ENCODE peak calls at places on chromosomes 5 and 9, in nine cellular contexts. H is sigmoid colon, N is transverse colon, B is A549, M is H1, G is ovary, W is tibial nerve, F is suprapubic skin, A is GM12878. I is an unnamed sample.

GRCh38 chr5:79886940-79887339 is 104.1 kb downstream of the MTX3 start:
- DNase-seq in H (no peak), N (no peak), B (no peak), M (no peak), G (no peak), W (no peak), F (no peak), A (peak; percentile 7), I (no peak)

GRCh38 chr5:41925555-41925946 is 470 bp downstream of the FBXO4 start:
- DNase-seq in H (peak; percentile 70), N (no peak), B (peak; percentile 36), M (peak; percentile 47), G (no peak), W (no peak), F (peak; percentile 80), A (no peak), I (peak; percentile 27)

GRCh38 chr5:112146323-112146848 is 272.7 kb downstream of the EPB41L4A start:
- DNase-seq in H (peak; percentile 78), N (no peak), B (no peak), M (no peak), G (no peak), W (no peak), F (no peak), A (peak; percentile 74), I (no peak)

GRCh38 chr9:137048655-137049543 is 2.9 kb upstream of the NPDC1 start:
- DNase-seq in H (no peak), N (no peak), B (no peak), M (no peak), G (no peak), W (no peak), F (no peak), A (no peak), I (no peak)

GRCh38 chr5:134275822-134276221 is 49.9 kb upstream of the PPP2CA start:
- DNase-seq in H (no peak), N (no peak), B (no peak), M (no peak), G (no peak), W (no peak), F (no peak), A (peak; percentile 37), I (no peak)

GRCh38 chr5:997001-997474 is 11.6 kb upstream of the NKD2 start:
- DNase-seq in H (peak; percentile 73), N (peak; percentile 25), B (peak; percentile 46), M (no peak), G (peak; percentile 35), W (peak; percentile 3), F (peak; percentile 70), A (no peak), I (no peak)

GRCh38 chr9:132367613-132368305 is 13.0 kb upstream of the SETX start:
- DNase-seq in H (no peak), N (no peak), B (no peak), M (no peak), G (no peak), W (no peak), F (no peak), A (no peak), I (no peak)

GRCh38 chr9:91159664-91160121 is 202.0 kb downstream of the AUH start:
- DNase-seq in H (peak; percentile 82), N (peak; percentile 70), B (no peak), M (peak; percentile 49), G (peak; percentile 69), W (peak; percentile 52), F (no peak), A (no peak), I (peak; percentile 41)

GRCh38 chr9:136857606-136858412 is 5.7 kb downstream of the MAMDC4 start:
- DNase-seq in H (peak; percentile 62), N (peak; percentile 83), B (peak; percentile 9), M (peak; percentile 56), G (peak; percentile 39), W (no peak), F (no peak), A (no peak), I (peak; percentile 69)

GRCh38 chr5:81207009-81207408 is 26.1 kb upstream of the CKMT2 start:
- DNase-seq in H (no peak), N (no peak), B (peak; percentile 14), M (no peak), G (no peak), W (no peak), F (no peak), A (no peak), I (no peak)

GRCh38 chr9:123002754-123003153 is 30.7 kb upstream of the GPR21 start:
- DNase-seq in H (no peak), N (no peak), B (no peak), M (no peak), G (no peak), W (no peak), F (no peak), A (no peak), I (no peak)

GRCh38 chr9:125932012-125932411 is 184.8 kb downstream of the PBX3 start:
- DNase-seq in H (peak; percentile 79), N (peak; percentile 18), B (peak; percentile 62), M (no peak), G (no peak), W (no peak), F (no peak), A (no peak), I (no peak)

GRCh38 chr9:114413909-114414308 is 26.1 kb upstream of the AKNA start:
- DNase-seq in H (no peak), N (no peak), B (no peak), M (no peak), G (peak; percentile 63), W (no peak), F (no peak), A (no peak), I (no peak)

GRCh38 chr5:4366628-4367027 is 771.0 kb downstream of the IRX1 start:
- DNase-seq in H (no peak), N (no peak), B (no peak), M (no peak), G (no peak), W (no peak), F (no peak), A (no peak), I (no peak)
- H3K9me3 ChIP-seq in H (no peaks in the 10 kb centered on the region), N (no peaks in the 10 kb centered on the region), B (no peaks in the 10 kb centered on the region), M (no peaks in the 10 kb centered on the region), G (no peaks in the 10 kb centered on the region), W (no peaks in the 10 kb centered on the region), F (no peaks in the 10 kb centered on the region), A (no peaks in the 10 kb centered on the region), I (no peaks in the 10 kb centered on the region)

DNA sequence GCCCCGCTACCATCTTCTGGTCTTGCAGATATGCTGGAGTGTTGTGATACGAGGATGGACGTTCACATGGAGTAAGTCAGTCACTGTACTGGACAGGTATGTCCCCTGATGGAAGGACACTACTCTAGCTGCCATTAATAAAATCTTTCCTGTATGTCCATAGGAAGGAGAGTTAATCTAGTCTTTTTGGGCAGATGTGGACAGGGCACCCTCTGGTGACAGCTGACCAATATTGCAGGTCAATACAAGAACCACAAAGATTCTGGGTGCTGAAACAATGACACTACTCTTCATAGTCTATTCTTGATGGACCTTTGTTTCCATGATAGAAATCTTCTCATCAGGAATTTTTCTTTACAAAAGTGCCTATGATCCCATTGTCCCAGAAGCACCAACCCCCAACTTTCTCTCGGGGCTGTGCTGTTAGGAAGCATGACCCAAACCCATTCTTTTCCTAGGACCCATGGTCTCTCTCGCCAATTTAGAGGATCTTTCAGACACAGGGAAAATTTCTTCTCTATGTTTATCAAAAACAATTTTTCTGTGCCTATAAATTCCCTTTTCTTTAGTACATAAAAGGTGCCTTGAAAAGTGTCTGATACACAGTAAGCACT is 376.9 kb downstream of the DTWD2 start:
- DNase-seq in H (no peak), N (peak; percentile 9), B (peak; percentile 19), M (peak; percentile 63), G (no peak), W (no peak), F (no peak), A (no peak), I (peak; percentile 35)
- H3K27ac ChIP-seq in H (no peak overlapping the region), N (no peak overlapping the region), B (no peak overlapping the region), M (no peak overlapping the region), G (no peak overlapping the region), W (no peak overlapping the region), F (no peak overlapping the region), A (no peak overlapping the region), I (no peak overlapping the region)

DNA sequence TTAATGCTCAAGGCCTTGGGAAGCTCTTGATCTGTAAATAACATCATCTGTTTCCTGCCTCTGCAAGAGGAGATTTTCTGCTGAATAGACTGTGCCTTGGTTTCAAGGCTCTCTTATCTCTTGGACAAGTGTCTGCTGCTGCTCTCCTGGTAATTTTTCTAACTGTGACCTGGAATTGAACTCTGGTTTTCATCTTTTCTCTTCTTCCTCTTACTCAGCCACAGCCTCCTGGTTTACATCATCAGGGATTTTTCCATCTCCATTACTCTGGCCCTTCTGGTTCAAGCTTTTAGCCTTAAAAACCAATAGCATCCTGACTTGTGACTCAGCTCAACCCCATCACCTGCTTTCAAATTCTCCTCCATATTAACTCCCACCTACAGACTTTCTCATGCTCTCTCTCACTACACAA is 49.6 kb upstream of the ITGA1 start:
- DNase-seq in H (no peak), N (no peak), B (no peak), M (no peak), G (no peak), W (no peak), F (no peak), A (no peak), I (no peak)
- TF ChIP-seq EP300 in H (no peak), N (no peak), B (no peak), M (no peak), G (no peak), W (no peak), F (no peak), A (no peak), I (no peak)

DNA sequence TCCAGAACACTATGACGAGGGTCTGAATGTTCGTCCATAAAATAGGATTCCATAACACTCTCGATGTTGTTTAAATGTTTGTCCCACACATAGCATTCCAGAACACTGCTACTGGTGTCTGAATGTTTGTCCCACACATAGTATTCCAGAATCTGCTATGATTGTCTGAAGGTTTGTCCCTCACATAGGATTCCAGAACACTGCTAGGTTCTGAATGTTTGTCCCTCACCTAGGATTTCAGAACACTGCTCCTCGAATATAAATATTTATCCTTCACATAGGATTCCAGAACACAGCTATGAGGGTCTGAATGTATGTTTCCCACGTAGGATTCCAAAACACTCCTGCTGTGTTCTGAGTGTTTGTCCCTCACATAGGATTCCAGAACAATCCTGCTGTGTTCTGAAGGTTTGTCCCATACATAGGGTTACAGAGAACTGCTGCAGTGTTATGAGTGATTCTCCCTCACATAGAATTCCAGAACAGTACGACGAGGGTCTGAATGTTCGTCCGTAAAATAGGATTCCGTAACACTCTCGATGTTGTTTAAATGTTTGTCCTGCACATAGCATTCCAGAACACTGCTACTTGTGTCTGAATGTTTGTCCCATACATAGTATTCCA is 215.3 kb downstream of the FOXD4L6 start:
- DNase-seq in H (no peak), N (no peak), B (no peak), M (no peak), G (no peak), W (no peak), F (no peak), A (no peak), I (no peak)
- H3K9me3 ChIP-seq in H (peaks cover 63% of the 10 kb centered on the region), N (peaks cover 90% of the 10 kb centered on the region), B (peaks cover 80% of the 10 kb centered on the region), M (peaks cover 83% of the 10 kb centered on the region), G (peaks cover 6% of the 10 kb centered on the region), W (peaks cover 3% of the 10 kb centered on the region), F (peaks cover 90% of the 10 kb centered on the region), A (peaks cover 5% of the 10 kb centered on the region), I (peaks cover 94% of the 10 kb centered on the region)

I was measured in stomach.